ENCODE peak calls at places on chromosomes 5 and 9, in seven cellular contexts. C, T, Y, I, M, Q and A are unnamed samples.

GRCh38 chr5:53381-54174 is 38.4 kb upstream of the PLEKHG4B start:
- DNase-seq in C (no peak), T (no peak), Y (no peak), I (no peak), M (peak), Q (no peak), A (no peak)

GRCh38 chr5:92527311-92528078 is 1053.5 kb downstream of the NR2F1-AS1 start:
- DNase-seq in C (no peak), T (no peak), Y (no peak), I (no peak), M (no peak), Q (no peak), A (no peak)

GRCh38 chr9:21677834-21678233 is 124.6 kb upstream of the MTAP start:
- DNase-seq in C (no peak), T (no peak), Y (no peak), I (no peak), M (peak), Q (no peak), A (no peak)

GRCh38 chr9:135119496-135120064 is 32.1 kb downstream of the OLFM1 start:
- DNase-seq in C (peak), T (no peak), Y (no peak), I (no peak), M (no peak), Q (no peak), A (peak)

GRCh38 chr9:134538856-134539562 is 102.6 kb upstream of the COL5A1 start:
- DNase-seq in C (peak), T (no peak), Y (no peak), I (no peak), M (no peak), Q (no peak), A (peak)

GRCh38 chr5:158198636-158199035 is 339.7 kb upstream of the CLINT1 start:
- DNase-seq in C (no peak), T (no peak), Y (no peak), I (no peak), M (no peak), Q (no peak), A (no peak)

GRCh38 chr9:22008662-22009562 is at the start of gene CDKN2B:
- DNase-seq in C (peak), T (peak), Y (peak), I (peak), M (peak), Q (peak), A (peak)

GRCh38 chr9:91177661-91178280 is 183.9 kb downstream of the AUH start:
- DNase-seq in C (no peak), T (peak), Y (no peak), I (no peak), M (peak), Q (no peak), A (no peak)

GRCh38 chr9:132670359-132670815 is at the start of gene GTF3C4:
- DNase-seq in C (peak), T (peak), Y (no peak), I (peak), M (peak), Q (peak), A (peak)

GRCh38 chr5:60458669-60459068 is 241.3 kb downstream of the DEPDC1B start:
- DNase-seq in C (no peak), T (no peak), Y (peak), I (no peak), M (no peak), Q (no peak), A (no peak)

GRCh38 chr9:4048441-4048840 is 251.4 kb downstream of the GLIS3 start:
- DNase-seq in C (no peak), T (no peak), Y (no peak), I (no peak), M (no peak), Q (no peak), A (no peak)

GRCh38 chr5:39194466-39195136 is 24.8 kb downstream of the FYB1 start:
- DNase-seq in C (no peak), T (no peak), Y (peak), I (no peak), M (peak), Q (peak), A (no peak)

GRCh38 chr9:113899205-113899604 is 23.1 kb downstream of the ZNF618 start:
- DNase-seq in C (no peak), T (peak), Y (no peak), I (no peak), M (no peak), Q (no peak), A (no peak)

GRCh38 chr9:85332487-85332886 is 409.3 kb downstream of the AGTPBP1 start:
- DNase-seq in C (no peak), T (no peak), Y (peak), I (no peak), M (no peak), Q (no peak), A (no peak)
- TF ChIP-seq CTCF in C (no peak), T (peak), Y (no peak), I (peak), M (peak), Q (no peak), A (no peak)

DNA sequence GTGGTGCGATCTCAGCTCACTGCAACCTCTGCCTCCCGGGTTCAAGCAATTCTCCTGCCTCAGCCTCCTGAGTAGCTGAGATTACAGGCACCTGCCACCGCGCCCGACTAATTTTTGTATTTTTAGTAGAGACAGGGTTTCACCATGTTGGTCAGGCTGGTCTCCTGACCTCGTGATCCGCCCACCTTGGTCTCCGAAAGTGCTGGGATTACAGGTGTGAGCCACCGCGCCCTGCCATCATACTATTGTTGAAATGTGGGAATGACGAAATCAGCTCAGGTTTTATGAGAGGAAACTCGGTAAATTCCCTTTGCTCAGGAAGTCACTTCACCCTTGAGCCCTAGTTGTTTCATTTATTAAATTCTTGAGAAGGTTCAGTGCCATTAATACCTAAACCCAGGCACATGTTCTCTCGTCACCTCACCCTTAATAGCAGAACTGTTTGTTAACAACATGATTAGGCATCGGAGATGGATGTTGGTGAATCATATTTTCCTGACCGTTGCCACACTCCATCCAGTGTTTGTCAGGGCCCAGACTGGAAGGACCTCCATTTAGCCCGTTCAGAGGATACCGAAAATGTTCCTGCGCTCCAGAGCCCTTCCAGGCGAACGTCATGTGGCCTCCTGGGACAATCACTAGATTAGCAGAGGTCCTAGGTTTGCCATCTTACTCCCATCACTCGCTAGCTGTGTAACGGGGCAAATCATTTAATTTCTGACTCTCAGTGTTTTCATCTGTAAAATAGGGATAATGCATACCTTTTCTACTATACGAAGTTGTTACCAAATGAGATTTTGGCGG is 20.0 kb upstream of the CREBRF start:
- DNase-seq in C (peak), T (no peak), Y (no peak), I (no peak), M (no peak), Q (no peak), A (peak)
- H3K27ac ChIP-seq in C (peak), T (peak), Y (no peak), I (peak), M (no peak), Q (peak), A (peak)

GRCh38 chr5:137580030-137580429 is 80.9 kb upstream of the SPOCK1 start:
- DNase-seq in C (no peak), T (no peak), Y (no peak), I (no peak), M (no peak), Q (no peak), A (no peak)
- TF ChIP-seq CTCF in C (no peak), T (peak), Y (peak), I (peak), M (peak), Q (no peak), A (no peak)

GRCh38 chr5:134127988-134128647 is 13.6 kb downstream of the TCF7 start:
- DNase-seq in C (no peak), T (no peak), Y (no peak), I (no peak), M (no peak), Q (no peak), A (no peak)
- H3K27ac ChIP-seq in C (no peak), T (no peak), Y (no peak), I (peak), M (no peak), Q (no peak), A (peak)

GRCh38 chr9:136625101-136626065 is 37.3 kb upstream of the EGFL7 start:
- DNase-seq in C (peak), T (peak), Y (peak), I (peak), M (peak), Q (peak), A (peak)
- TF ChIP-seq CTCF in C (peak), T (peak), Y (peak), I (peak), M (peak), Q (peak), A (peak)

GRCh38 chr5:4207456-4207855 is 611.8 kb downstream of the IRX1 start:
- DNase-seq in C (no peak), T (no peak), Y (no peak), I (no peak), M (no peak), Q (no peak), A (no peak)

GRCh38 chr5:4205408-4205807 is 609.8 kb downstream of the IRX1 start:
- DNase-seq in C (no peak), T (peak), Y (no peak), I (no peak), M (no peak), Q (no peak), A (no peak)

GRCh38 chr5:4206127-4206526 is 610.5 kb downstream of the IRX1 start:
- DNase-seq in C (no peak), T (peak), Y (no peak), I (no peak), M (no peak), Q (no peak), A (no peak)

GRCh38 chr5:4203146-4203545 is 607.5 kb downstream of the IRX1 start:
- DNase-seq in C (no peak), T (no peak), Y (no peak), I (no peak), M (no peak), Q (no peak), A (no peak)

GRCh38 chr5:4204616-4205151 is 609.1 kb downstream of the IRX1 start:
- DNase-seq in C (no peak), T (peak), Y (no peak), I (no peak), M (no peak), Q (no peak), A (no peak)
- H3K27ac ChIP-seq in C (no peak), T (no peak), Y (no peak), I (no peak), M (no peak), Q (no peak), A (no peak)

DNA sequence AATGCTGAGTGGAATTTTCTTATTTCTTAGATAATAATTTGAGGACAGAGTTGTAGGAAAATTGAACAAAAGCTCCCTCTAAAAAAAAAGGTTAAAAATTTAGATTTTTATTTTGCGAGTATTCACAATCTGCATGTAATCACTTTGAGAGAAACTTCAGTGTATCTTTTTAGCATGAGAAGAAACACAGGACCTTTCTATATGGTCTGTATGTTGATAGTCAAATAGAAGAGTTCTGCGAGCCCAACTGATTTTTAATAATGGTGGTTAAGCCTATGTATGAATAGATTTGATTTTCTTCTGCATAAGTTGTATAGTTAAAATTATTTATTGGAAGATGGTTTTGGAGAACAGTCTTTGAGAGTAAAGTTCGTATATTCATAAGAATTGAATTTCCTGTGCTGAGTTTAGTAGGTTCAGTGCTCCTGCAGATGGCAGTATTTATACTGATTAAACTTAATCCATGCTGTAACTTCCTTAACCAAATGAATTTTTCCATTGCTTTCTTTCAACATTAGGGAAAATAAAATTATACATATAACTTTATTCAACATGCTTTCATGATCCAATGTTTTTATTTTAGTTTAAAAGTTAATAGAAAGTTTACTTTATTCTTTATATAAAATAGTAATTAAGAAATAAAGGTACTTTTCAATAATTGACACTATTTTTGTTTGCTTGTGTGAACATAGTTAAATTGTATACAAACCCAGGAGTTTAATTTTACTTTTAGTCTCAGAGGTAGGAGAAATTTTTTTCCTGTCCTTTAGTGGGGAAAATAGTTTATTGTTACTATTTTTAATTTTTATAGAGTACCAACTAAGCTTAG is 19.6 kb downstream of the TCERG1 start:
- DNase-seq in C (no peak), T (no peak), Y (no peak), I (no peak), M (no peak), Q (no peak), A (no peak)
- TF ChIP-seq CTCF in C (peak), T (peak), Y (peak), I (peak), M (peak), Q (peak), A (peak)

DNA sequence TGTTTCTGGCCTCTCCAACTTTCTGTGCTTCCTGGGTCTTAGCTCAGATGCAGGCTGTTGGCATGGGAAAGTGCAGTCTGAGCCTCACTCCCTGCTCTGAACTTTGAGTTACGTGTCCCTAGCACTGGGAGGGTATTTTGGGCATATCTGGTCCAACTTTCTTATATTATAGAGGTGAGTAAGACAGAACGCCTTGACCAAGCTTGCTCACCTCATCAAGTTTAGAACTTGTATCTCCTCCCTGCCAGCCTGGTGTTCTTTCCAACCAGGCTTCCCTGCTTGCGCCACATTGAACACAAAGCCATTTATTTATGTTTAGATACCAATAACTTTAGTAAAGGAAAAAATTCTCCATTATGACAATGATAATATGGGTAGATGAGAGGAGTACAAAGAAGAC is 33.2 kb downstream of the TNC start:
- DNase-seq in C (no peak), T (no peak), Y (no peak), I (no peak), M (peak), Q (no peak), A (no peak)
- H3K27ac ChIP-seq in C (no peak), T (no peak), Y (no peak), I (no peak), M (no peak), Q (no peak), A (no peak)

DNA sequence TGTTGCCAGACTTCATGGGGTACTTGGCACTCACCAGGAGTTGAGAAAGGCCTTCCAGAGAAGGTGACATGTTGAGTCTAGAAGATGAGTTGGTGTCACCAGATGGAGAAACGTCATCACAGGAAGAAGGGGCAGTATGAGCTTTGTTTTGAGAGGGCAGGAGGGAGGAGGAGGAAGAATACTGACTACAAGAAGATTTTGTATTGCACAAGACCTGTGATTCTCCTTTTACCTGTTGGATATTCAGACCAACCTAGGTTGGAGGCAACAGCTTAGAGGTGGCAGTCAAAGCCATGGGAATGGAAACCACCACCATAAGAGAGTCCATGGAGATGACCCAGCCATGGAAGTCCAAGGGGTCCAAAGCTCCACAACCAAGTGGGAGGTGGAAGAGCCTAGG is 154.2 kb downstream of the TSSK1B start:
- DNase-seq in C (no peak), T (no peak), Y (no peak), I (no peak), M (no peak), Q (no peak), A (no peak)
- TF ChIP-seq CTCF in C (no peak), T (no peak), Y (no peak), I (no peak), M (no peak), Q (no peak), A (no peak)